ENCODE peak calls at places on chromosomes 11 and 22, in ten cellular contexts. R is neural progenitor cell, T is mammary epithelial cell, O is WTC11, M is endothelial cell, W is lower lobe of right lung, J is sigmoid colon, C is retinal pigment epithelial cell, A is cardiac muscle cell, H is GM12878. Y is an unnamed sample.

GRCh38 chr11:66230978-66231377 is 37.5 kb upstream of the RAB1B start:
- DNase-seq in R (no peak), T (no peak), O (no peak), M (no peak), W (no peak), J (no peak), C (no peak), A (no peak), H (no peak), Y (no peak)

GRCh38 chr22:19143967-19144400 is 467 bp downstream of the ESS2 start:
- DNase-seq in R (no peak), T (peak), O (no peak), M (no peak), W (no peak), J (no peak), C (no peak), A (no peak), H (no peak), Y (peak)

GRCh38 chr11:92322225-92322624 is 97.6 kb downstream of the FAT3 start:
- DNase-seq in R (no peak), T (peak), O (no peak), M (no peak), W (no peak), J (no peak), C (no peak), A (no peak), H (no peak), Y (no peak)

GRCh38 chr11:34682822-34683221 is 61.9 kb downstream of the EHF start:
- DNase-seq in R (no peak), T (peak), O (no peak), M (no peak), W (no peak), J (no peak), C (no peak), A (no peak), H (no peak), Y (no peak)

GRCh38 chr22:46027219-46028068 is 50.5 kb upstream of the WNT7B start:
- DNase-seq in R (peak), T (no peak), O (peak), M (no peak), W (peak), J (peak), C (no peak), A (peak), H (no peak), Y (no peak)

GRCh38 chr11:97965849-97966646 is 1054.7 kb upstream of the CNTN5 start:
- DNase-seq in R (no peak), T (peak), O (no peak), M (no peak), W (no peak), J (no peak), C (no peak), A (no peak), H (no peak), Y (no peak)

GRCh38 chr11:67437082-67437821 is at the start of gene PTPRCAP:
- DNase-seq in R (no peak), T (no peak), O (peak), M (no peak), W (no peak), J (no peak), C (no peak), A (no peak), H (no peak), Y (peak)

GRCh38 chr22:45977003-45977395 is at the start of gene WNT7B:
- DNase-seq in R (peak), T (peak), O (no peak), M (no peak), W (peak), J (no peak), C (no peak), A (peak), H (no peak), Y (peak)

GRCh38 chr11:133326332-133326731 is 206.0 kb downstream of the OPCML start:
- DNase-seq in R (no peak), T (no peak), O (no peak), M (no peak), W (no peak), J (no peak), C (no peak), A (no peak), H (no peak), Y (no peak)

GRCh38 chr11:8809605-8810272 is 101.2 kb upstream of the AKIP1 start:
- DNase-seq in R (peak), T (no peak), O (no peak), M (no peak), W (no peak), J (no peak), C (no peak), A (peak), H (no peak), Y (no peak)

GRCh38 chr11:45924036-45924915 is 1.8 kb downstream of the LARGE2 start:
- DNase-seq in R (peak), T (no peak), O (peak), M (no peak), W (no peak), J (peak), C (no peak), A (no peak), H (no peak), Y (no peak)

GRCh38 chr11:78973833-78974232 is 399.2 kb upstream of the NARS2 start:
- DNase-seq in R (no peak), T (no peak), O (no peak), M (no peak), W (no peak), J (no peak), C (no peak), A (no peak), H (no peak), Y (no peak)

GRCh38 chr11:68997124-68997994 is 15.7 kb downstream of the MRGPRF start:
- DNase-seq in R (no peak), T (no peak), O (peak), M (no peak), W (peak), J (peak), C (no peak), A (no peak), H (no peak), Y (no peak)

GRCh38 chr22:35043251-35043931 is 22.6 kb upstream of the ISX start:
- DNase-seq in R (no peak), T (no peak), O (peak), M (peak), W (no peak), J (no peak), C (no peak), A (peak), H (no peak), Y (no peak)
- TF ChIP-seq CTCF in R (peak), T (no peak), O (no peak), M (peak), W (no peak), J (no peak), C (no peak), A (no peak), H (peak), Y (no peak)

DNA sequence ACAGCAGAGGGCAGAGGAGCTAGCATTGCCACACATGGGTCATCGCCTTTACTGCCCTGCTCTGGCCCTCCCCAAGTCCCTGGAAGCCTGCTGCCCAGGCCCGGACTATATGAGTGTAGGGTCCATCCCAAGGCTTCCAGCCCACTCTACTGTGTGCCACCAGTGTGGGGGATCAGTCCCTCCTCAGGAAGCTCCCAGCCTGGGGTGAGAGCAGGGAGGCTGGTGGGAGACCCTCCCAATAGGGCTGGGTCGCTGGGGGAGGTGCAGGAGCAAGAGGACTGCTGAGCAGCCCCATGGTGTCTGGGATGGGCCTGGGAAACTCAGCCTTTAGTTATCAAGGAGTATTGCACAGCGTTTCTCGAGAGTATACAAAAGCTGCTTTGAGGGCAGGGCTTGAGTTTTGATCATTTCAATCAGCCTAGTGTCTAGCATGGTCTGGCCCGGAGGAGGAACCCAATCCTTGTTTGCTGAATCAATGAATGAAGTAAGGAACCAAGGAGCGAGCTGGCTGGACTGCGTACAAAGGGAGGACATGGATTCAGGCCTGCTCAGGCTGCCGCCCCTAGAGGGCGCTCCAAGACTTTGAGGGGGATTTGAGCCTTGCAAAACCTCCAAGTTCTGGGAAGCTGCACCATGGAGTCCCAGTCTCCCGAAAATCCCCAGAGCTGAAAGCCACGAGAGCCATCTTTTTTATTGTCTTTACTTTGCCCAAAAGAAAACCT is 89.0 kb upstream of the PARVA start:
- DNase-seq in R (peak), T (peak), O (peak), M (peak), W (peak), J (peak), C (peak), A (peak), H (no peak), Y (peak)
- TF ChIP-seq CTCF in R (peak), T (peak), O (peak), M (peak), W (peak), J (peak), C (peak), A (peak), H (peak), Y (peak)

DNA sequence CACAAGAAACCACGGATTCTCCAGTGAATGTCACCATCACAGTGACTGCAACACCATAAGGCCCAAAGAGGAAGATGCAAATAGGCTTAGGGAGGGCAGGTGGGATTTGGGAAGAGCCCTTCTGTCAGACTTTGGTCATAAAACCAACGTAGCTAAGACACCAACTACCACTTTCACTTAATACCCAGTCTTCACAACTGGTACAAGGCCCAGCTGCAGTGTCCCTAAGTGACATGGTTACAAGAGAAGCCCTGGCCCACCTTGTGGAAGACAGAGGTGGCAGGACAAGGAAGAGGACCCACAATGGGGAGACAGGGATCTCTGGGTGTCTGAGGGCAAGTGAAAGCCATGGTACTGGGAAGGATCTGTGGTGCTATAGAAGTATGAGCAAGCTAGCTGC is 10.0 kb downstream of the VSIG10L2 start:
- DNase-seq in R (no peak), T (no peak), O (no peak), M (no peak), W (no peak), J (no peak), C (no peak), A (no peak), H (no peak), Y (no peak)
- TF ChIP-seq CTCF in R (no peak), T (no peak), O (no peak), M (no peak), W (no peak), J (no peak), C (no peak), A (no peak), H (no peak), Y (no peak)

GRCh38 chr11:116896211-116896610 is 58.8 kb upstream of the APOA1 start:
- DNase-seq in R (no peak), T (no peak), O (no peak), M (no peak), W (no peak), J (no peak), C (no peak), A (no peak), H (no peak), Y (no peak)

GRCh38 chr11:116893906-116894305 is 56.5 kb upstream of the APOA1 start:
- DNase-seq in R (no peak), T (no peak), O (no peak), M (no peak), W (no peak), J (no peak), C (no peak), A (peak), H (no peak), Y (no peak)

GRCh38 chr11:116893437-116893836 is 56.0 kb upstream of the APOA1 start:
- DNase-seq in R (no peak), T (no peak), O (no peak), M (no peak), W (no peak), J (no peak), C (no peak), A (no peak), H (no peak), Y (no peak)

GRCh38 chr11:116892374-116892773 is 55.0 kb upstream of the APOA1 start:
- DNase-seq in R (no peak), T (no peak), O (no peak), M (no peak), W (no peak), J (no peak), C (no peak), A (no peak), H (no peak), Y (no peak)

DNA sequence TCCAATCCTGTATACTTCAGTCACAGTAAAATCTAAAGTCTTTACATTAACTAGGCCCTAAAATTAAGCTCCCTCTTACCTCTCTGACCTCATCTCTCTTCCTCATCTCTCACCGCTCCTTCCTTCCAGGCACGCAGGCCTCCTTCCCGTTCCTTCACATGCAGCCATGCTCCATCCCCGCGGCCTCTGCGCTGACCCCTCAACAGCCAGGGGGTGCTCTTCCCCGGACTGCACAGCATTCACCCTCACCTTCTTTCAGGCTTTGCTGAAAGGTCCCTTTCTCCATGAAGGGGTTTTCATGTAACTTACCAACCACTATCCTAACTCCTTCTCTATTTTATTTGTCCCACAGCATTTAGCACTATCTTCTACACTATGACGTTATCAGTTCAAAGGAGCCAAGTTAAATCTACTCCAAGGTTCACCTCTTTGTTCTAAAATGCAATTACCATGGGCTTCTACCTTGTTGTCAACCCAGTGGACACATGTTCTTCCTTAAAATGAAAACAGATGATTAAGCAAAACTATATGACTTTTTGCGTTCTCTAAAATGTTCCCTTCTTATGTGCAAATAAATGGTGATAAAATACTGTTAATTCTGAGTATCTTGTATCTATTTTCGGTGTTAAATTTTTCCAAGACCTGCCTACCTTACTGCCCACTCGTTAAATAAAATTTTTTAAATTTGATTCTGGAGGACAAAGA is 57.8 kb upstream of the APOA1 start:
- DNase-seq in R (peak), T (no peak), O (peak), M (peak), W (peak), J (peak), C (no peak), A (peak), H (no peak), Y (no peak)
- TF ChIP-seq CTCF in R (peak), T (no peak), O (no peak), M (peak), W (peak), J (no peak), C (peak), A (peak), H (peak), Y (no peak)

GRCh38 chr11:109033627-109034340 is 368.9 kb downstream of the DDX10 start:
- DNase-seq in R (no peak), T (peak), O (no peak), M (no peak), W (no peak), J (no peak), C (peak), A (no peak), H (no peak), Y (no peak)
- TF ChIP-seq CTCF in R (no peak), T (no peak), O (no peak), M (no peak), W (no peak), J (no peak), C (no peak), A (no peak), H (no peak), Y (no peak)

GRCh38 chr11:88295028-88295427 is 42.5 kb downstream of the CTSC start:
- DNase-seq in R (no peak), T (no peak), O (no peak), M (no peak), W (no peak), J (no peak), C (no peak), A (no peak), H (no peak), Y (no peak)

GRCh38 chr11:88293931-88294330 is 43.6 kb downstream of the CTSC start:
- DNase-seq in R (no peak), T (no peak), O (no peak), M (no peak), W (no peak), J (no peak), C (no peak), A (no peak), H (no peak), Y (no peak)

GRCh38 chr11:88288560-88288959 is 49.0 kb downstream of the CTSC start:
- DNase-seq in R (no peak), T (no peak), O (no peak), M (no peak), W (no peak), J (no peak), C (no peak), A (no peak), H (no peak), Y (no peak)

GRCh38 chr11:88297320-88298263 is 39.9 kb downstream of the CTSC start:
- DNase-seq in R (no peak), T (no peak), O (no peak), M (no peak), W (no peak), J (no peak), C (no peak), A (peak), H (no peak), Y (no peak)

GRCh38 chr11:88292156-88292844 is 45.2 kb downstream of the CTSC start:
- DNase-seq in R (no peak), T (peak), O (no peak), M (no peak), W (no peak), J (no peak), C (no peak), A (peak), H (no peak), Y (no peak)
- TF ChIP-seq CTCF in R (no peak), T (peak), O (no peak), M (no peak), W (no peak), J (no peak), C (peak), A (no peak), H (no peak), Y (no peak)

GRCh38 chr11:77207019-77207485 is 79.0 kb downstream of the MYO7A start:
- DNase-seq in R (no peak), T (no peak), O (no peak), M (peak), W (no peak), J (no peak), C (no peak), A (no peak), H (no peak), Y (no peak)

GRCh38 chr11:77208535-77208934 is 80.5 kb downstream of the MYO7A start:
- DNase-seq in R (no peak), T (no peak), O (no peak), M (no peak), W (no peak), J (no peak), C (no peak), A (no peak), H (no peak), Y (no peak)

GRCh38 chr11:77209663-77210062 is 81.6 kb downstream of the MYO7A start:
- DNase-seq in R (no peak), T (no peak), O (no peak), M (no peak), W (no peak), J (no peak), C (no peak), A (no peak), H (no peak), Y (no peak)

GRCh38 chr11:77206264-77207018 is 78.4 kb downstream of the MYO7A start:
- DNase-seq in R (no peak), T (no peak), O (no peak), M (peak), W (no peak), J (no peak), C (no peak), A (no peak), H (no peak), Y (no peak)

DNA sequence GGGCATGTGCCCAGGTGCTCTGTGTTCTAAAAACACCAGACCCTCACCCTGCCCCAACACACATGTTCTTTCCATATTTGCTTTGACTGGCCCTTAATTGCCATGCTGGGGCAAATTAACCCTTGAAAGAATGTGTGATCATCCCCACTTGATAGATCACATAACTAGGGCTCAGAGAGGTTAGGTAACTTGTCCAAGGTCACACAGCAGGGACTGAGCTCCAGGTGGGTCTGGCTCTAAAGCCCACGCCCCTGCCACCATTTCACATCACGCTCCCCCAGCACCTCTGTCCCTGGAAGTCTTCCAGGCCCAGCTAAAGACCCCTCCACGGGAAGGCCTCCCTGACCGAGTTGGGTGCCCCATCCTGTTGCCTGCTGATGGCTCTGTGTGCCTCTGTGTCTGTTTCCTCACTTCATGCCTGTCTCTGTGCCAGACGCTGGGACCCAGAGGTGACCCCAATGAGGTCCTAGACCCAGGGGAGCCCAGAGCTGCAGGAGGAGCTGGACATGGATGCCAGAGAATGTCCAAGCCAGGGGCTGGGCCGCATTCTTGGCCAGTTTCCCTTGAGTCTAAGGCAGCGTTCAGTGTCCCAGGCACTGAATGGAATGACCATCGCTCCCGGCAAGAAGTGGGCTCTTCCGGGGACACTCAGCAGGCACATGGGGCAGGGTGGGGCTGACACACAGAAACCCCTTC is 79.7 kb downstream of the MYO7A start:
- DNase-seq in R (no peak), T (no peak), O (no peak), M (no peak), W (no peak), J (no peak), C (no peak), A (no peak), H (no peak), Y (no peak)
- TF ChIP-seq CTCF in R (no peak), T (no peak), O (no peak), M (no peak), W (no peak), J (no peak), C (no peak), A (no peak), H (no peak), Y (no peak)